ENCODE peak calls at places on chromosomes 3 and 15, in eight cellular contexts. T is GM12878, S is HCT116, P is SK-N-SH, I is HepG2, V is K562, U is H1, L is endothelial cell of umbilical vein. M is an unnamed sample. For H4K20me1, the result is how much of the 10 kb centered on the place peaks cover.

GRCh38 chr15:78878356-78878755 is 5.7 kb downstream of the MORF4L1 start:
- DNase-seq in T (no peak), S (no peak), P (no peak), I (no peak), V (no peak), U (no peak), L (no peak), M (no peak)

GRCh38 chr3:46903341-46904302 is 26.1 kb downstream of the PTH1R start:
- DNase-seq in T (no peak), S (no peak), P (no peak), I (no peak), V (peak), U (no peak), L (peak), M (no peak)

GRCh38 chr3:137121704-137122314 is 164.0 kb downstream of the IL20RB start:
- DNase-seq in T (peak), S (peak), P (peak), I (peak), V (peak), U (no peak), L (peak), M (peak)

GRCh38 chr3:78455737-78456136 is 1312.1 kb downstream of the ROBO1 start:
- DNase-seq in T (no peak), S (no peak), P (no peak), I (no peak), V (no peak), U (no peak), L (no peak), M (no peak)

GRCh38 chr3:141860086-141860669 is 16.3 kb upstream of the ATP1B3 start:
- DNase-seq in T (no peak), S (no peak), P (no peak), I (no peak), V (no peak), U (no peak), L (peak), M (no peak)

GRCh38 chr15:98713585-98714001 is 65.3 kb downstream of the IGF1R start:
- DNase-seq in T (peak), S (no peak), P (no peak), I (no peak), V (no peak), U (no peak), L (peak), M (peak)

GRCh38 chr3:61422945-61423740 is 138.2 kb upstream of the PTPRG start:
- DNase-seq in T (no peak), S (no peak), P (no peak), I (peak), V (no peak), U (no peak), L (no peak), M (no peak)

GRCh38 chr3:159775372-159775961 is 213.2 kb upstream of the IL12A start:
- DNase-seq in T (no peak), S (no peak), P (peak), I (no peak), V (no peak), U (peak), L (peak), M (peak)

GRCh38 chr15:66617137-66618090 is 51.6 kb upstream of the LCTL start:
- DNase-seq in T (no peak), S (no peak), P (no peak), I (peak), V (no peak), U (no peak), L (peak), M (peak)

GRCh38 chr3:100245146-100245545 is 15.6 kb upstream of the TBC1D23 start:
- DNase-seq in T (no peak), S (no peak), P (no peak), I (no peak), V (no peak), U (no peak), L (no peak), M (no peak)

GRCh38 chr3:38588995-38589937 is 60.2 kb downstream of the SCN5A start:
- DNase-seq in T (no peak), S (no peak), P (no peak), I (no peak), V (no peak), U (peak), L (no peak), M (no peak)

GRCh38 chr3:186596568-186597287 is 16.1 kb upstream of the AHSG start:
- DNase-seq in T (no peak), S (no peak), P (no peak), I (no peak), V (no peak), U (no peak), L (no peak), M (peak)

GRCh38 chr15:70535071-70535954 is 228.0 kb downstream of the UACA start:
- DNase-seq in T (no peak), S (no peak), P (no peak), I (no peak), V (no peak), U (peak), L (no peak), M (no peak)

GRCh38 chr3:57596495-57597239 is 477 bp downstream of the ARF4 start:
- DNase-seq in T (peak), S (peak), P (peak), I (peak), V (peak), U (peak), L (peak), M (peak)
- H4K20me1 ChIP-seq in T (under half), S (under half), P (under half), I (under half), V (under half), U (under half), L (under half), M (under half)

DNA sequence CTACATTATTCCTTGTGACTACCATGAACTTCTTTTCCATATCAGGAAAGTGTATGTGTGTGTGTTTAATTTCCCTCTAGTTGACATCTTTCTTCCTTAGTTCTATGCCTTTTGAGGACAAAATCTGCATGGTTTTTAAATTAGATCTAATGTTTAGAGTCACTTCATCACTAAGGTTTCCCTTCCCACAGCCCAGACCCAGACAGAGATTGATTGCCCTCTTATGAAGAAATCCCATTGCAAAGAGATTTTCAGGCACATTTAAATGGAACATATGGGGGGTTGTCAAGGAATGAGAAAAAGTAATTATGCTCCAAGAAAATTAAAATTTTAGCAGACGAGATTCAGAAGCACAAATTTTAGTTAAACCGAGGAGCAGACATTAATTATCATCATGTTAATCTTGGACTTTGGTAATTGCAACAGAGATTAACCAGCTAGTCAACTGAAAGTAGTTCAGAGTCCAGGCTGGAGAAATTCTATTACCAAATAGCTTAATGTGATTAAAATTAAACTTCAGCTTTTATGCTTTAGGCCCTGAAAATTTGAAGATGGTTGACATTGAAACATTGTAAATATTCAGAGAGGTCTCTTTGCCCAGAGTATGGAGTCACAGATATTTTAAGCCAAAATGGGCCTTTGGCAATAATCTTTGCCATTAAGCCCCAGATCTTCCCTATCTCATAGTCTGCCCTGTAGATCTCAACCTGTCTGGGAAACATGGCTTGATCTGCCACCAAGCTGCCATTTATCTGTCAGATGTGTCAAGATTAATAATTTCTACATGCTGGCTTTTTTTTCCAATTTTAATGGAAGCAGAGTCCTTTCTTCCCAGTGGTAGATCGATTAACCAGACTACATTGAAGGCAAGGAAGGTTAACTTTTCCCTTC is 143.4 kb downstream of the TMEM108 start:
- DNase-seq in T (no peak), S (no peak), P (no peak), I (no peak), V (no peak), U (no peak), L (no peak), M (no peak)
- TF ChIP-seq POLR2AphosphoS5 in T (no peak), S (no peak), P (no peak), I (no peak), V (no peak), U (no peak), L (no peak), M (no peak)

GRCh38 chr3:142960322-142960850 is 3.1 kb downstream of the PAQR9 start:
- DNase-seq in T (no peak), S (no peak), P (no peak), I (no peak), V (no peak), U (no peak), L (no peak), M (no peak)
- H3K4me2 ChIP-seq in T (no peak), S (no peak), P (no peak), I (peak), V (no peak), U (no peak), L (no peak), M (no peak)

DNA sequence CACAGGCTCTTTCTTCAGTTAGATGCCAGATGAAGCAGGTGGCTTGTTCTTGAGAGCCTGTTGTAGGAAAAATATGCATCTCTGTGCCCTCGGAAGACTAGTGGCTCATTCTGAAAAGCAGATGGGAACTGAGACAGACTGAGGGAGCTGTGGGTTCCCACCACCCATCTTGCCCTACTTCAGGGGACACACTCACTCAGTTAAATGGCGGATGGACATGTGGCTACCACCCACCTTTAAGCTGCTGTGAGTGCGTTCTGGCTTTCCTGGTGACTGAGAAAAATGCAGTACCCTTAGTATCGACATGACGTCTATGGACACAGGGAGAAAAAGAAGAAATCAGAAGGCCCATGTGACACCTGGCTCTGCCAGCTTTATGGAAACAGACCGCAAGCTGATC is 50.3 kb downstream of the RARB start:
- DNase-seq in T (no peak), S (no peak), P (no peak), I (no peak), V (no peak), U (no peak), L (no peak), M (no peak)
- H4K20me1 ChIP-seq in T (under half), S (under half), P (under half), I (under half), V (under half), U (under half), L (under half), M (under half)

DNA sequence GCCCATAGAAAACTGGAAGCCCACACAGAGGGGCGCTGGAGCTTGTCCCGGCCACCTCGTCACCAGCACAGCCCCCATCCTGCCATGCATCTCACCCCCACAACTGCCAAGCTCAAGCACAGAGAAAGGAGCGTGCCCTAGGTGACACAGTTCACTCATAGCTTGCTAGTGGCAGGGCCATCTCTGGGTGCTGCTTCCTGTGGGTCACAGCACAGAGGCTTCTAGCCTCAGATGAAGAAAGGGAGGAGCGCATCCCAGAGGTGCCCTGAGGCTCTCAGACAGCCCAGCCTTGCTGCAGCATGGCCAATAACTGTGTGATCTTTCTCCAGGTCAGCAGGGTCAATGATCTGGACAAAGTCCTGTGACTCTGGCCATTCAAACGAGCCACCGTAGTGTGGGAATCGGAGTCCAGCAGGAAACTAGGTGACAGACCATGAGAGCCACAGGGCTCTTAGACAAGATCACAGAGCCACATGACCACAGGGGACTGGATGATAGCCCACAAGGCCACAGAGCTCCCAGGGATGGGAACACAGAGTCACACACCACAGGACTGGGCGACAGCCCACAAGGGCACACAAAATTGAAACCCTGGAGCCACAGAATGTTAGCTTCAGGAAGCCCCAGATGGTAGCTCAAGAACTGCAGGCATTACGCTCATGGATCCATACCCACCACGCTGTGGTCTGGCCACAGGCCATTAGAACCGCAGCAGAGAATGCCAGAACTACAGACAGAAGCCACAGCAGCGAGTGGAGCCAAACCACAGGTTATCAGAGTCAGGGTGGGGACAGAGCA is 25.8 kb upstream of the GRIP2 start:
- DNase-seq in T (no peak), S (no peak), P (peak), I (no peak), V (no peak), U (no peak), L (no peak), M (no peak)
- TF ChIP-seq POLR2AphosphoS5 in T (no peak), S (no peak), P (no peak), I (no peak), V (no peak), U (no peak), L (no peak), M (no peak)